ENCODE peak calls at places on chromosomes 7 and 10, in eight cellular contexts. D, V, M, S, X, P, W and Z are unnamed samples.

GRCh38 chr10:129642427-129642826 is 175.4 kb downstream of the MGMT start:
- DNase-seq in D (no peak), V (no peak), M (no peak), S (no peak), X (no peak), P (no peak), W (no peak), Z (no peak)

GRCh38 chr10:96491303-96491702 is 22.4 kb downstream of the TLL2 start:
- DNase-seq in D (peak), V (no peak), M (no peak), S (no peak), X (no peak), P (no peak), W (no peak), Z (no peak)

GRCh38 chr7:103540986-103541385 is 95.0 kb upstream of the SLC26A5 start:
- DNase-seq in D (no peak), V (no peak), M (no peak), S (no peak), X (no peak), P (no peak), W (no peak), Z (no peak)

GRCh38 chr10:42979730-42980467 is 97.0 kb upstream of the RET start:
- DNase-seq in D (peak), V (no peak), M (no peak), S (no peak), X (no peak), P (no peak), W (no peak), Z (peak)

GRCh38 chr7:123120286-123120685 is 79.5 kb downstream of the SLC13A1 start:
- DNase-seq in D (no peak), V (no peak), M (no peak), S (no peak), X (no peak), P (no peak), W (no peak), Z (no peak)

GRCh38 chr7:42090806-42091205 is 146.2 kb downstream of the GLI3 start:
- DNase-seq in D (no peak), V (no peak), M (no peak), S (no peak), X (no peak), P (no peak), W (no peak), Z (no peak)

GRCh38 chr7:102874166-102874829 is 38.5 kb upstream of the LRRC17 start:
- DNase-seq in D (no peak), V (no peak), M (no peak), S (no peak), X (no peak), P (no peak), W (peak), Z (no peak)

GRCh38 chr10:103504181-103504783 is 10.8 kb downstream of the NEURL1 start:
- DNase-seq in D (no peak), V (peak), M (peak), S (peak), X (no peak), P (no peak), W (peak), Z (no peak)